ENCODE peak calls at places on chromosomes 6 and 20, in eight cellular contexts. D is Peyer's patch, S is sigmoid colon, M is breast epithelium, Q is stomach, X is IMR-90, T is HCT116, O is testis. Y is an unnamed sample.

GRCh38 chr6:112183271-112183671 is 71.1 kb downstream of the LAMA4 start:
- DNase-seq in D (no peak), S (no peak), M (no peak), Q (no peak), X (peak; percentile 70), T (no peak), O (no peak), Y (no peak)

GRCh38 chr6:134235937-134236751 is 81.8 kb downstream of the SGK1 start:
- DNase-seq in D (no peak), S (no peak), M (no peak), Q (no peak), X (peak; percentile 90), T (no peak), O (no peak), Y (no peak)

GRCh38 chr6:136886110-136886509 is 36.0 kb upstream of the SLC35D3 start:
- DNase-seq in D (no peak), S (no peak), M (no peak), Q (no peak), X (peak; percentile 44), T (no peak), O (no peak), Y (no peak)

GRCh38 chr6:8546496-8546895 is 111.2 kb upstream of the SLC35B3 start:
- DNase-seq in D (no peak), S (no peak), M (no peak), Q (no peak), X (no peak), T (no peak), O (no peak), Y (no peak)

GRCh38 chr20:50491926-50492634 is 18.1 kb upstream of the PTPN1 start:
- DNase-seq in D (peak; percentile 58), S (peak; percentile 30), M (no peak), Q (no peak), X (peak; percentile 55), T (no peak), O (no peak), Y (no peak)

GRCh38 chr6:133951881-133952814 is 876 bp upstream of the TBPL1 start:
- DNase-seq in D (peak; percentile 66), S (peak; percentile 79), M (peak; percentile 45), Q (peak; percentile 53), X (peak; percentile 80), T (peak; percentile 49), O (peak; percentile 73), Y (peak; percentile 68)

GRCh38 chr6:112160745-112161144 is 73.4 kb downstream of the FAM229B start:
- DNase-seq in D (no peak), S (no peak), M (no peak), Q (no peak), X (peak; percentile 19), T (no peak), O (no peak), Y (no peak)

GRCh38 chr20:45547206-45547770 is at the start of gene EPPIN:
- DNase-seq in D (no peak), S (no peak), M (no peak), Q (no peak), X (no peak), T (no peak), O (peak; percentile 65), Y (no peak)

GRCh38 chr6:79066828-79067227 is 11.2 kb downstream of the PHIP start:
- DNase-seq in D (no peak), S (no peak), M (no peak), Q (no peak), X (no peak), T (no peak), O (no peak), Y (no peak)
- TF ChIP-seq POLR2A in D (no peak), S (no peak), M (no peak), Q (no peak), X (no peak), T (no peak), O (no peak), Y (no peak)

GRCh38 chr20:63499333-63499969 is 568 bp upstream of the EEF1A2 start:
- DNase-seq in D (no peak), S (peak; percentile 58), M (no peak), Q (no peak), X (no peak), T (no peak), O (no peak), Y (no peak)

GRCh38 chr20:63498950-63499332 is at the start of gene EEF1A2:
- DNase-seq in D (no peak), S (peak; percentile 58), M (no peak), Q (peak; percentile 60), X (no peak), T (no peak), O (no peak), Y (no peak)

GRCh38 chr20:63496404-63497120 is 2.3 kb downstream of the EEF1A2 start:
- DNase-seq in D (no peak), S (peak; percentile 65), M (no peak), Q (no peak), X (no peak), T (no peak), O (no peak), Y (no peak)

GRCh38 chr20:63497138-63497945 is 1.5 kb downstream of the EEF1A2 start:
- DNase-seq in D (no peak), S (peak; percentile 64), M (no peak), Q (no peak), X (no peak), T (no peak), O (no peak), Y (no peak)

DNA sequence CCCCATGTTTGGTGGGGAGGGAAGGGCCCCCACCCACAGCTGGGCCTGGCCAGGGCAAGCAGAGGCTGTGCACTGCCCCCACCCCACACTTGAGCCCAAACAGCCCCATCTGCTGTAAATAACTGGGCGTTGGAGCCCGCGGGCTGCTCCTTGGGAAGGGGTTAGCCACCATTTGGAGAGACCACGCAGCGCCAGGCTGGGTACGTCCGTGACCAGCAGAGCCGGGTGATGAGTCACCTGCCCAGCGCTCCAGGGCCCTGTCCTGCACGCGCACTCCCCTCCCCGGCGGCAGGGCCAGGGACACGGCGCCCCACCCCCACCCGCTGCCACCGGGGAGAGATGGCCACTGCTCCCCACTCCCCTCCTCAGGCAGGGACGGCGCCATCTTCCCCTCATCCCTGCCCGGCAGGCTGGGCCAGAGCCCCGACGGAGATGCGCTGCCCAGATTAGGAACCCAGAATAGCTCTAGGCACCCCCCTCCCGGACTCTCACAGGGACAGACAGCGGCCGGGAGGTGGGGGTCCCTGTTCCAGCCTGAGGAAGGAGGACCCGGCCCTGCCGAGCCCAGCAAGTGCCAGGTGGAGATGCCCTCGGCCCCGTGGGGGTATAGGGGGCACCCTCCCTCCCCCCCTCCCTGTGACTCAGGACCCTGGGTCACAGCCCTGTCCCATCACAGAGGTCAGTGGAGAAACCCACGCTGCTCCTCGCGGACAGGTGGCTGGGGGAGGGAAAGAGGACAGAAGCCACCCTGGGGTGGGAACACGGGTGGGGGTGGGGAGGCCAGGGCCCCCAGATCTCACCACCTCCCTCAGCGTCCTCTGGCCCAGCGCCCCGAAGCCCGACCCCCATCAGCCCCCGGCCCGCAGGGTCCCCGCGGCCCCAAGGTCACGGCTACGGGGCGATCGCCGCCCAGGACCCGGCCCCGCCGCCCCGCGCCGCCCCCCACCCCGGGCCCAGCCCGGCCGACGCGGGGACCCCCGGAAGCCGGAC is 642 bp downstream of the EEF1A2 start:
- DNase-seq in D (no peak), S (peak; percentile 66), M (no peak), Q (peak; percentile 61), X (peak; percentile 36), T (no peak), O (no peak), Y (peak; percentile 55)
- H3K27me3 ChIP-seq in D (no peaks in the 10 kb centered on the region), S (peaks cover 47% of the 10 kb centered on the region), M (peaks cover 7% of the 10 kb centered on the region), Q (peaks cover 11% of the 10 kb centered on the region), X (peaks cover 26% of the 10 kb centered on the region), T (no peaks in the 10 kb centered on the region), O (no peaks in the 10 kb centered on the region), Y (no peaks in the 10 kb centered on the region)

GRCh38 chr6:110039364-110039995 is 61.4 kb downstream of the GPR6 start:
- DNase-seq in D (peak; percentile 87), S (peak; percentile 86), M (peak; percentile 81), Q (peak; percentile 92), X (peak; percentile 87), T (peak; percentile 80), O (peak; percentile 94), Y (peak; percentile 87)

GRCh38 chr6:110041830-110042229 is 63.7 kb downstream of the GPR6 start:
- DNase-seq in D (no peak), S (no peak), M (no peak), Q (no peak), X (no peak), T (no peak), O (no peak), Y (no peak)

GRCh38 chr6:110040716-110041115 is 62.6 kb downstream of the GPR6 start:
- DNase-seq in D (no peak), S (no peak), M (no peak), Q (no peak), X (no peak), T (no peak), O (no peak), Y (no peak)

GRCh38 chr6:110041149-110041548 is 63.0 kb downstream of the GPR6 start:
- DNase-seq in D (no peak), S (no peak), M (no peak), Q (no peak), X (no peak), T (no peak), O (no peak), Y (no peak)

GRCh38 chr6:110039996-110040383 is 61.9 kb downstream of the GPR6 start:
- DNase-seq in D (peak; percentile 59), S (no peak), M (no peak), Q (peak; percentile 49), X (peak; percentile 9), T (peak; percentile 32), O (peak; percentile 67), Y (peak; percentile 46)
- H3K4me3 ChIP-seq in D (peak overlapping the region; percentile 43), S (peak overlapping the region; percentile 20), M (peak overlapping the region; percentile 50), Q (peak overlapping the region; percentile 42), X (peak overlapping the region; percentile 5), T (peak overlapping the region; percentile 29), O (peak overlapping the region; percentile 21), Y (no peak overlapping the region)

GRCh38 chr6:139108378-139108777 is 26.5 kb upstream of the HECA start:
- DNase-seq in D (no peak), S (no peak), M (no peak), Q (no peak), X (no peak), T (no peak), O (peak; percentile 70), Y (no peak)

GRCh38 chr6:139112561-139112960 is 22.3 kb upstream of the HECA start:
- DNase-seq in D (no peak), S (no peak), M (no peak), Q (no peak), X (no peak), T (no peak), O (no peak), Y (no peak)

GRCh38 chr6:139109558-139109957 is 25.3 kb upstream of the HECA start:
- DNase-seq in D (no peak), S (no peak), M (no peak), Q (no peak), X (peak; percentile 12), T (peak; percentile 32), O (peak; percentile 25), Y (no peak)

GRCh38 chr6:139114741-139115140 is 20.1 kb upstream of the HECA start:
- DNase-seq in D (no peak), S (no peak), M (no peak), Q (no peak), X (no peak), T (no peak), O (no peak), Y (no peak)

DNA sequence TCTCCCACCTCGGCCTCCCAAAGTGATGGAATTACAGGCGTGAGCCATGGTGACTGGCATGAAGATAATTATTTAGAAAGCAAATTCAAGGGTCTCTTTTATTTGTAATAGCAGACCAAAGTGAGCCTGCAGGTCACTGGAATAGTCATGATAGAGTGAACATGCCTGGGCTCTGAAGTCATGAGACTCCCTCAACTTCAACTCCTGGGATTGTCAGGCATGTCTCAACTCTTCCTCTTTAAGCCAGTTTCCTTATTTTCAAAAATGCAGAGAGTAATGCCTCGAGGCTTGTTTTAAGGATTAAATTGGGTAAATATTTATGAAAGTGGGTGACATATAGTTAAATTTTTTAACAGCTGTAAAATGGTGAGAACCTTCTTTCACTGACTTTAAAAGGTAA is 22.7 kb upstream of the HECA start:
- DNase-seq in D (no peak), S (no peak), M (no peak), Q (no peak), X (peak; percentile 22), T (no peak), O (no peak), Y (no peak)
- TF ChIP-seq POLR2A in D (no peak), S (no peak), M (no peak), Q (no peak), X (no peak), T (no peak), O (no peak), Y (no peak)

Y was measured in body of pancreas.